ENCODE peak calls at places on chromosomes 11 and 22, in six cellular contexts. E, D, P, V, R and M are unnamed samples.

GRCh38 chr22:49638788-49639187 is 188.9 kb downstream of the BRD1 start:
- DNase-seq in E (no peak), D (no peak), P (no peak), V (peak; percentile 43), R (no peak), M (no peak)

GRCh38 chr11:35946766-35947165 is 2.9 kb downstream of the LDLRAD3 start:
- DNase-seq in E (no peak), D (no peak), P (no peak), V (no peak), R (no peak), M (no peak)

GRCh38 chr11:17921620-17922473 is 91.0 kb downstream of the SERGEF start:
- DNase-seq in E (no peak), D (no peak), P (no peak), V (peak; percentile 15), R (no peak), M (no peak)

GRCh38 chr22:23888615-23889401 is 5.4 kb upstream of the MIF start:
- DNase-seq in E (no peak), D (no peak), P (peak; percentile 39), V (peak; percentile 14), R (no peak), M (no peak)

GRCh38 chr11:134476435-134477021 is 64.5 kb upstream of the B3GAT1 start:
- DNase-seq in E (no peak), D (no peak), P (no peak), V (no peak), R (peak; percentile 38), M (no peak)

GRCh38 chr22:17460895-17461294 is 91.6 kb downstream of the CECR2 start:
- DNase-seq in E (no peak), D (no peak), P (no peak), V (no peak), R (no peak), M (no peak)

GRCh38 chr11:43410394-43410793 is 51.7 kb downstream of the TTC17 start:
- DNase-seq in E (no peak), D (no peak), P (peak; percentile 44), V (no peak), R (no peak), M (no peak)

GRCh38 chr11:86191874-86192273 is 52.7 kb upstream of the EED start:
- DNase-seq in E (no peak), D (no peak), P (no peak), V (no peak), R (no peak), M (no peak)

GRCh38 chr11:35389897-35390462 is 29.4 kb downstream of the SLC1A2 start:
- DNase-seq in E (no peak), D (peak; percentile 19), P (no peak), V (no peak), R (no peak), M (no peak)

GRCh38 chr22:22371031-22371541 is 126.5 kb downstream of the VPREB1 start:
- DNase-seq in E (peak; percentile 45), D (no peak), P (no peak), V (no peak), R (no peak), M (no peak)

GRCh38 chr11:31326470-31327148 is 42.9 kb downstream of the DCDC1 start:
- DNase-seq in E (no peak), D (no peak), P (no peak), V (no peak), R (no peak), M (no peak)

DNA sequence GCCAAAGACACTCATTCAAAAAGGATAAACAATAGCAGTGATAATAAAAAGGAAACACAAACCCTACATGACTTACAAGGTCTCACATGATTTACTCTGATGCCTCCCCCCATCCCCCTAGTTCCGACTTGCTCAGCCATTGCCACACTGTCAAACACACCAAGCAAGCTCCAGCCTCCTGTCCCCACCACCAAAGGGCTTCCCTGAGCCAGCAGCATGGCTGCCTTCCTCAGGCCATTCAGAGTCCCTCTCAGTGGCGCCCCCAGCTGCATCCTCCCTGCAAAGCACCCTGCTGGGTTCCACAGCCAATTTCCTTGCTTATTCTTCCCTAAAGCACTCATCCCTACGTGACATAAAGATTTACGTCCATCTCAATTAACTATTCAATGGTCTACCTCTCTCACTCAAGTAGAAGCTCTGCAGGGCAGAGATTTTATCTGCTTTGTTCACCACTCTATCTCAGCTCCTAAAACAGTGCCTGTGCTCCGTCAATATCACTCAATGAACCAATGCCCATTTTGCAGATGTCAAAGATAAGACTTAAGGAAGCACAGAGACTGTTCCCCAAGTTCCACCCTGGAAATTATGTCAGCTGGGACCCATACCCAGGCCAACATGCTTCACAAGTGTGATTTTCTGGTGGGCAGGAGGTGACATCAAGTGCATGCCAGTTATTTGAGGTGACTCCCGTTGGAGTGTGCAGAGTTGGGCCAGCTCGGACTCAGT is 106.9 kb downstream of the SYN3 start:
- DNase-seq in E (no peak), D (no peak), P (no peak), V (no peak), R (peak; percentile 15), M (no peak)
- TF ChIP-seq CTCF in E (peak; percentile 6), D (no peak), P (no peak), V (no peak), R (peak; percentile 41), M (peak; percentile 19)

GRCh38 chr11:1226981-1227550 is 4.2 kb downstream of the MUC5B start:
- DNase-seq in E (no peak), D (peak; percentile 41), P (peak; percentile 40), V (no peak), R (no peak), M (peak; percentile 10)
- TF ChIP-seq CTCF in E (no peak), D (no peak), P (no peak), V (peak; percentile 14), R (peak; percentile 45), M (no peak)

DNA sequence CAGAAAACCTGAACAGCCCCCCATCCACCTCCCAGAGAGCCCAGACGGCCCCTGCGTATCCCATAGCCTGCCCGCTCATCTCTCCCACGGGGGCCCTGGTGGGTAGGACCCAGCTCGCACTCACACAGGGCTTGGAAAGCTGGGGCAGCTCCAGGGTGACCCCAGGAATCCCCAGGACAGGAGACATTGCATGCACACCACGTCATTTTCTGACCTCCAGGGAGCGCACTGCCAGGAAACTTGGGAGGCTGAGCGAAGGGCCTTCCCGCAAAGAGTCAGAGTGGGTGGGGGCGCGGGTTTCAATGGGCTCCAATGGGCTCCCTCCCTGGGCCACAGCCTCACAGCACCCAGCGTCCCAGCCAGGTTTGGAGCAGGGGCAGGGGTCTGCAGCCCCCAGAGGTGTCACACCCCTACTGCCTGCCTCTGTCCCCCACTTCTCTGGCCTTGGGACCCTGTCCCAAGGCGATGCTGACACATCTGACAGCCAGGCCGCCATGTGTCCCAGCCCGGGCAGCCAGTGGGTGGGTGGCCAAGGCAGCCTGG is 8.2 kb upstream of the SYT8 start:
- DNase-seq in E (no peak), D (no peak), P (peak; percentile 44), V (peak; percentile 88), R (no peak), M (no peak)
- TF ChIP-seq CTCF in E (no peak), D (no peak), P (no peak), V (peak; percentile 30), R (peak; percentile 37), M (peak; percentile 18)

GRCh38 chr11:117427356-117427874 is 99.8 kb downstream of the CEP164 start:
- DNase-seq in E (no peak), D (no peak), P (no peak), V (no peak), R (no peak), M (no peak)

GRCh38 chr11:117430293-117430955 is 102.8 kb downstream of the CEP164 start:
- DNase-seq in E (no peak), D (no peak), P (no peak), V (no peak), R (no peak), M (no peak)

GRCh38 chr11:117426941-117427340 is 99.3 kb downstream of the CEP164 start:
- DNase-seq in E (no peak), D (no peak), P (no peak), V (no peak), R (no peak), M (no peak)

GRCh38 chr11:117428186-117428855 is 100.7 kb downstream of the CEP164 start:
- DNase-seq in E (no peak), D (no peak), P (no peak), V (no peak), R (no peak), M (no peak)

GRCh38 chr11:117428856-117429229 is 101.2 kb downstream of the CEP164 start:
- DNase-seq in E (no peak), D (no peak), P (no peak), V (no peak), R (no peak), M (no peak)
- TF ChIP-seq CTCF in E (no peak), D (no peak), P (no peak), V (no peak), R (peak; percentile 16), M (no peak)

GRCh38 chr11:69044111-69045013 is 4.4 kb upstream of the TPCN2 start:
- DNase-seq in E (peak; percentile 74), D (no peak), P (peak; percentile 84), V (peak; percentile 67), R (peak; percentile 64), M (no peak)
- TF ChIP-seq CTCF in E (peak; percentile 32), D (peak; percentile 48), P (peak; percentile 73), V (peak; percentile 79), R (peak; percentile 65), M (peak; percentile 60)